ENCODE peak calls at places on chromosome 1, in ten cellular contexts. One of them, this sample, is unnamed.

GRCh38 chr1:196309386-196309785 is 298.9 kb downstream of the KCNT2 start:
- DNase-seq in NB4: peak; percentile 34
- DNase-seq in K562: peak; percentile 19
- DNase-seq in tibial nerve: no peak
- DNase-seq in right lobe of liver: no peak
- DNase-seq in heart left ventricle: no peak
- DNase-seq in HCT116: peak; percentile 27
- DNase-seq in Peyer's patch: no peak
- DNase-seq in upper lobe of left lung: no peak
- DNase-seq in A549: peak; percentile 42
- DNase-seq in this sample: no peak

GRCh38 chr1:44723496-44724407 is 7.2 kb downstream of the RNU5D-1 start:
- DNase-seq in A549: no peak
- DNase-seq in tibial nerve: peak; percentile 56
- DNase-seq in K562: no peak
- DNase-seq in heart left ventricle: no peak
- DNase-seq in right lobe of liver: no peak
- DNase-seq in upper lobe of left lung: no peak
- DNase-seq in Peyer's patch: peak; percentile 79
- DNase-seq in NB4: peak; percentile 97
- DNase-seq in HCT116: no peak
- DNase-seq in this sample: no peak

GRCh38 chr1:226687476-226687875 is 51.6 kb downstream of the ITPKB start:
- DNase-seq in right lobe of liver: no peak
- DNase-seq in tibial nerve: no peak
- DNase-seq in HCT116: no peak
- DNase-seq in heart left ventricle: no peak
- DNase-seq in K562: no peak
- DNase-seq in A549: no peak
- DNase-seq in NB4: no peak
- DNase-seq in upper lobe of left lung: no peak
- DNase-seq in Peyer's patch: peak; percentile 45
- DNase-seq in this sample: no peak

GRCh38 chr1:151992345-151993083 is 1.1 kb downstream of the S100A10 start:
- DNase-seq in heart left ventricle: peak; percentile 86
- DNase-seq in HCT116: peak; percentile 99
- DNase-seq in K562: peak; percentile 80
- DNase-seq in tibial nerve: peak; percentile 75
- DNase-seq in NB4: peak; percentile 90
- DNase-seq in Peyer's patch: peak; percentile 39
- DNase-seq in right lobe of liver: peak; percentile 81
- DNase-seq in upper lobe of left lung: peak; percentile 73
- DNase-seq in A549: peak; percentile 98
- DNase-seq in this sample: no peak

GRCh38 chr1:66143661-66144060 is 351.0 kb downstream of the PDE4B start:
- DNase-seq in tibial nerve: no peak
- DNase-seq in heart left ventricle: no peak
- DNase-seq in NB4: no peak
- DNase-seq in A549: no peak
- DNase-seq in HCT116: no peak
- DNase-seq in K562: no peak
- DNase-seq in Peyer's patch: no peak
- DNase-seq in right lobe of liver: no peak
- DNase-seq in upper lobe of left lung: no peak
- DNase-seq in this sample: no peak

GRCh38 chr1:98988906-98989603 is 15.6 kb downstream of the PLPPR5 start:
- DNase-seq in HCT116: no peak
- DNase-seq in upper lobe of left lung: no peak
- DNase-seq in K562: no peak
- DNase-seq in tibial nerve: no peak
- DNase-seq in NB4: no peak
- DNase-seq in A549: no peak
- DNase-seq in heart left ventricle: no peak
- DNase-seq in right lobe of liver: no peak
- DNase-seq in Peyer's patch: no peak
- DNase-seq in this sample: no peak

GRCh38 chr1:82273816-82274215 is 473.1 kb downstream of the ADGRL2 start:
- DNase-seq in upper lobe of left lung: no peak
- DNase-seq in Peyer's patch: no peak
- DNase-seq in heart left ventricle: no peak
- DNase-seq in right lobe of liver: no peak
- DNase-seq in A549: no peak
- DNase-seq in HCT116: no peak
- DNase-seq in tibial nerve: no peak
- DNase-seq in NB4: no peak
- DNase-seq in K562: no peak
- DNase-seq in this sample: no peak

GRCh38 chr1:41714613-41715389 is 203.9 kb downstream of the HIVEP3 start:
- DNase-seq in tibial nerve: no peak
- DNase-seq in Peyer's patch: no peak
- DNase-seq in right lobe of liver: no peak
- DNase-seq in NB4: no peak
- DNase-seq in K562: no peak
- DNase-seq in A549: no peak
- DNase-seq in HCT116: no peak
- DNase-seq in upper lobe of left lung: no peak
- DNase-seq in heart left ventricle: no peak
- DNase-seq in this sample: no peak

GRCh38 chr1:205579711-205580110 is 52.1 kb downstream of the ELK4 start:
- DNase-seq in tibial nerve: no peak
- DNase-seq in right lobe of liver: no peak
- DNase-seq in A549: no peak
- DNase-seq in NB4: no peak
- DNase-seq in Peyer's patch: no peak
- DNase-seq in heart left ventricle: no peak
- DNase-seq in HCT116: no peak
- DNase-seq in upper lobe of left lung: peak; percentile 54
- DNase-seq in K562: no peak
- DNase-seq in this sample: no peak

GRCh38 chr1:205580923-205581180 is 51.0 kb downstream of the ELK4 start:
- DNase-seq in upper lobe of left lung: no peak
- DNase-seq in tibial nerve: no peak
- DNase-seq in A549: no peak
- DNase-seq in Peyer's patch: no peak
- DNase-seq in HCT116: no peak
- DNase-seq in NB4: no peak
- DNase-seq in K562: no peak
- DNase-seq in heart left ventricle: no peak
- DNase-seq in right lobe of liver: no peak
- DNase-seq in this sample: no peak

GRCh38 chr1:205580140-205580922 is 51.5 kb downstream of the ELK4 start:
- DNase-seq in heart left ventricle: no peak
- DNase-seq in tibial nerve: no peak
- DNase-seq in right lobe of liver: no peak
- DNase-seq in A549: no peak
- DNase-seq in upper lobe of left lung: peak; percentile 30
- DNase-seq in Peyer's patch: no peak
- DNase-seq in HCT116: no peak
- DNase-seq in NB4: no peak
- DNase-seq in K562: no peak
- DNase-seq in this sample: no peak

GRCh38 chr1:205577874-205578658 is 53.7 kb downstream of the ELK4 start:
- DNase-seq in right lobe of liver: no peak
- DNase-seq in A549: no peak
- DNase-seq in heart left ventricle: no peak
- DNase-seq in upper lobe of left lung: no peak
- DNase-seq in tibial nerve: no peak
- DNase-seq in HCT116: no peak
- DNase-seq in NB4: no peak
- DNase-seq in K562: no peak
- DNase-seq in Peyer's patch: no peak
- DNase-seq in this sample: no peak

GRCh38 chr1:205578780-205579571 is 52.8 kb downstream of the ELK4 start:
- DNase-seq in NB4: no peak
- DNase-seq in tibial nerve: no peak
- DNase-seq in right lobe of liver: no peak
- DNase-seq in A549: no peak
- DNase-seq in upper lobe of left lung: peak; percentile 32
- DNase-seq in Peyer's patch: no peak
- DNase-seq in K562: no peak
- DNase-seq in HCT116: no peak
- DNase-seq in heart left ventricle: no peak
- DNase-seq in this sample: no peak
- TF ChIP-seq POLR2A in NB4: no peak
- TF ChIP-seq POLR2A in tibial nerve: no peak
- TF ChIP-seq POLR2A in right lobe of liver: no peak
- TF ChIP-seq POLR2A in A549: no peak
- TF ChIP-seq POLR2A in upper lobe of left lung: no peak
- TF ChIP-seq POLR2A in Peyer's patch: no peak
- TF ChIP-seq POLR2A in K562: no peak
- TF ChIP-seq POLR2A in HCT116: no peak
- TF ChIP-seq POLR2A in heart left ventricle: no peak
- TF ChIP-seq POLR2A in this sample: no peak

GRCh38 chr1:116151739-116152576 is 40.8 kb downstream of the MAB21L3 start:
- DNase-seq in HCT116: peak; percentile 26
- DNase-seq in A549: peak; percentile 54
- DNase-seq in upper lobe of left lung: peak; percentile 96
- DNase-seq in K562: peak; percentile 88
- DNase-seq in NB4: peak; percentile 83
- DNase-seq in heart left ventricle: peak; percentile 86
- DNase-seq in right lobe of liver: peak; percentile 82
- DNase-seq in Peyer's patch: peak; percentile 55
- DNase-seq in tibial nerve: peak; percentile 43
- DNase-seq in this sample: peak; percentile 90
- TF ChIP-seq POLR2A in HCT116: peak; percentile 25
- TF ChIP-seq POLR2A in A549: peak; percentile 21
- TF ChIP-seq POLR2A in upper lobe of left lung: no peak
- TF ChIP-seq POLR2A in K562: no peak
- TF ChIP-seq POLR2A in NB4: peak; percentile 24
- TF ChIP-seq POLR2A in heart left ventricle: no peak
- TF ChIP-seq POLR2A in right lobe of liver: peak; percentile 45
- TF ChIP-seq POLR2A in Peyer's patch: no peak
- TF ChIP-seq POLR2A in tibial nerve: no peak
- TF ChIP-seq POLR2A in this sample: no peak

GRCh38 chr1:10967105-10967504 is 45.3 kb upstream of the TARDBP start:
- DNase-seq in tibial nerve: no peak
- DNase-seq in upper lobe of left lung: no peak
- DNase-seq in NB4: peak; percentile 22
- DNase-seq in Peyer's patch: no peak
- DNase-seq in HCT116: no peak
- DNase-seq in heart left ventricle: no peak
- DNase-seq in A549: no peak
- DNase-seq in K562: no peak
- DNase-seq in right lobe of liver: no peak
- DNase-seq in this sample: no peak

GRCh38 chr1:10973552-10973951 is 38.9 kb upstream of the TARDBP start:
- DNase-seq in K562: no peak
- DNase-seq in Peyer's patch: no peak
- DNase-seq in heart left ventricle: peak; percentile 66
- DNase-seq in right lobe of liver: no peak
- DNase-seq in HCT116: no peak
- DNase-seq in upper lobe of left lung: peak; percentile 54
- DNase-seq in A549: no peak
- DNase-seq in tibial nerve: peak; percentile 33
- DNase-seq in NB4: no peak
- DNase-seq in this sample: no peak

GRCh38 chr1:10968411-10968826 is 44.0 kb upstream of the TARDBP start:
- DNase-seq in A549: no peak
- DNase-seq in upper lobe of left lung: no peak
- DNase-seq in heart left ventricle: no peak
- DNase-seq in K562: no peak
- DNase-seq in Peyer's patch: peak; percentile 35
- DNase-seq in NB4: no peak
- DNase-seq in tibial nerve: no peak
- DNase-seq in HCT116: no peak
- DNase-seq in right lobe of liver: no peak
- DNase-seq in this sample: no peak

GRCh38 chr1:10969267-10969970 is 43.0 kb upstream of the TARDBP start:
- DNase-seq in right lobe of liver: no peak
- DNase-seq in NB4: no peak
- DNase-seq in Peyer's patch: no peak
- DNase-seq in A549: no peak
- DNase-seq in HCT116: no peak
- DNase-seq in tibial nerve: no peak
- DNase-seq in heart left ventricle: no peak
- DNase-seq in K562: no peak
- DNase-seq in upper lobe of left lung: no peak
- DNase-seq in this sample: no peak

DNA sequence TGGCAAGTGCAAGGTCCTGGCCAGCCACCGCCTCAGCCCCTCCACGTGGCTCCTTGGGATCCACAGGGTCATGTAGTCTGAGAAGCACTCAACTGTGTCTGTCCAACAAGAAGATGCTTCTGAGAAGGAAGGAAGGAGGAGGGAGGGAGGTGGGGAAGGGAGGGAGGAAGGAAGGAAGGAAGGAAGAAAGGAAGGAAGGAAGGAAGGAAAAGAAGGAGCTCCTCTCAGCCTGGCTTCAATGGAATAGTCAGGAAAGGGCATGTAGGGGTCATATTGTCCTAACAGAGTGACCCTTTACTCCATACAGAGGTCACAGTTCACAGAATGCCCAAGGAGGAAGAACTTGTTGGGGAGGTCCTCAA is 42.5 kb upstream of the TARDBP start:
- DNase-seq in K562: no peak
- DNase-seq in A549: no peak
- DNase-seq in heart left ventricle: no peak
- DNase-seq in right lobe of liver: no peak
- DNase-seq in NB4: no peak
- DNase-seq in HCT116: no peak
- DNase-seq in tibial nerve: no peak
- DNase-seq in Peyer's patch: no peak
- DNase-seq in upper lobe of left lung: peak; percentile 50
- DNase-seq in this sample: no peak
- TF ChIP-seq POLR2A in K562: no peak
- TF ChIP-seq POLR2A in A549: no peak
- TF ChIP-seq POLR2A in heart left ventricle: no peak
- TF ChIP-seq POLR2A in right lobe of liver: no peak
- TF ChIP-seq POLR2A in NB4: no peak
- TF ChIP-seq POLR2A in HCT116: no peak
- TF ChIP-seq POLR2A in tibial nerve: no peak
- TF ChIP-seq POLR2A in Peyer's patch: no peak
- TF ChIP-seq POLR2A in upper lobe of left lung: no peak
- TF ChIP-seq POLR2A in this sample: no peak

DNA sequence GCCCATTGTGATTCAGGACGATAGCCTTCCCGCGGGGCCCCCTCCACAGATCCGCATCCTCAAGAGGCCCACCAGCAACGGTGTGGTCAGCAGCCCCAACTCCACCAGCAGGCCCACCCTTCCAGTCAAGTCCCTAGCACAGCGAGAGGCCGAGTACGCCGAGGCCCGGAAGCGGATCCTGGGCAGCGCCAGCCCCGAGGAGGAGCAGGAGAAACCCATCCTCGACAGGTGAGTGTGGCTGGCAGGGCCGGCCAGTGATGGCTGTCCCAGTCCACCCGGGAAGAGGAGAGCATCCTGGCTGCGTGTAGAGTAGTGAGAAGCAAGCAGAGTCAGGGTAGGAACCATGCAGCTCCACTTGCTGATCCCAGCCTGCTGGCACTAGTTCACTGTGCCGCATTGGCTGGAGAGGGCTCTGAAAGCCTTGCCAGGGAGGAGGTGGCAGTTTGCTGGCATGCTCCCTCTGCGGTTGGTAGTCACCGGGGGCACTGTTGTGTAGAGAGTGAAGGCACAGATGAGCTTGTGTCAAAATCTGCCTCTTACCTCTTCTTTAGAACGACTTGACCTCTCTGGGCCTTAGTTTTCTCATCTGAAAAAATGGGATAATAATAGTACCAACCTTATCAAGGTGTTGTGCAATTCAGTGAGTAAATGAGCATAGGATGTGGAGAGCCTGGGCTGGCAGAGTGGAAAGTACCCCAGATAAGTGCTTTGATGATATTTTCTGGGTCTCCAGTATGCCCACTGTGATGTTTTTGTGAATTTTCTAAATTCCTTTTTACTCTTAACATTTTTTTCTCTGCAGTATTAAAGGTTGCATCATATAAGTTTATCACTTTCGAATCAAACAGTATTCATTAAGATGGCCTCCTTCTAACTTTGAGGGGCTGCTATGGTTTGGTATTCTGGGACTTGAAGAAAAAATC is 26.5 kb downstream of the SZRD1 start:
- DNase-seq in right lobe of liver: no peak
- DNase-seq in NB4: no peak
- DNase-seq in HCT116: no peak
- DNase-seq in heart left ventricle: no peak
- DNase-seq in A549: no peak
- DNase-seq in Peyer's patch: no peak
- DNase-seq in K562: no peak
- DNase-seq in upper lobe of left lung: peak; percentile 82
- DNase-seq in tibial nerve: no peak
- DNase-seq in this sample: no peak
- TF ChIP-seq POLR2A in right lobe of liver: no peak
- TF ChIP-seq POLR2A in NB4: no peak
- TF ChIP-seq POLR2A in HCT116: no peak
- TF ChIP-seq POLR2A in heart left ventricle: no peak
- TF ChIP-seq POLR2A in A549: no peak
- TF ChIP-seq POLR2A in Peyer's patch: no peak
- TF ChIP-seq POLR2A in K562: no peak
- TF ChIP-seq POLR2A in upper lobe of left lung: no peak
- TF ChIP-seq POLR2A in tibial nerve: no peak
- TF ChIP-seq POLR2A in this sample: no peak